ENCODE peak calls at places on chromosomes 4 and X, in nine cellular contexts. I, V, G, H, T, U, Z, S and X are unnamed samples.

GRCh38 chr4:119139822-119140252 is 4.2 kb downstream of the MYOZ2 start:
- DNase-seq in T (no peak), V (peak), Z (no peak), U (no peak), G (no peak), H (no peak), S (no peak), I (no peak), X (no peak)

GRCh38 chrX:107450823-107451509 is 1.5 kb downstream of the FRMPD3 start:
- DNase-seq in V (no peak), T (no peak), Z (no peak), S (no peak), G (no peak), H (no peak), U (no peak), I (no peak), X (no peak)

GRCh38 chr4:165326831-165327210 is 648 bp upstream of the MSMO1 start:
- DNase-seq in G (no peak), U (peak), I (peak), Z (no peak), V (peak), H (no peak), T (no peak), S (peak), X (no peak)

GRCh38 chr4:22875592-22876257 is 183.0 kb downstream of the GBA3 start:
- DNase-seq in S (no peak), I (no peak), T (no peak), H (no peak), U (no peak), Z (no peak), G (no peak), V (no peak), X (no peak)

GRCh38 chrX:9587551-9588096 is 122.8 kb downstream of the TBL1X start:
- DNase-seq in S (no peak), U (no peak), Z (no peak), H (no peak), G (no peak), I (no peak), T (no peak), V (no peak), X (no peak)

GRCh38 chr4:25299476-25300203 is 12.9 kb upstream of the ZCCHC4 start:
- DNase-seq in U (peak), Z (peak), I (peak), S (no peak), G (no peak), T (no peak), V (no peak), H (no peak), X (no peak)

GRCh38 chr4:10694151-10694825 is 9.7 kb upstream of the CLNK start:
- DNase-seq in I (no peak), G (no peak), T (no peak), V (no peak), S (no peak), U (no peak), Z (peak), H (no peak), X (no peak)

GRCh38 chr4:128347930-128348660 is 60.5 kb upstream of the PGRMC2 start:
- DNase-seq in G (no peak), Z (no peak), U (no peak), V (no peak), T (no peak), H (no peak), S (no peak), I (no peak), X (no peak)

GRCh38 chrX:5031792-5032191 is 1196.9 kb downstream of the NLGN4X start:
- DNase-seq in T (no peak), I (no peak), G (no peak), S (no peak), H (no peak), Z (no peak), U (no peak), V (no peak), X (no peak)

GRCh38 chrX:153573999-153574398 is 24.9 kb downstream of the CCNQ start:
- DNase-seq in T (no peak), G (no peak), Z (no peak), S (no peak), V (no peak), H (no peak), U (no peak), I (no peak), X (no peak)

GRCh38 chr4:144611850-144612249 is 34.1 kb upstream of the HHIP start:
- DNase-seq in T (no peak), S (no peak), Z (no peak), H (no peak), G (no peak), I (peak), U (no peak), V (peak), X (no peak)

GRCh38 chrX:103276581-103277002 is at the start of gene TCEAL5:
- DNase-seq in I (no peak), U (no peak), Z (no peak), T (no peak), S (no peak), H (no peak), G (no peak), V (no peak), X (no peak)

GRCh38 chr4:47085661-47086060 is 54.3 kb downstream of the GABRB1 start:
- DNase-seq in I (no peak), Z (no peak), S (no peak), V (no peak), H (no peak), T (no peak), U (no peak), G (no peak), X (no peak)

GRCh38 chr4:174757736-174758135 is 71.3 kb downstream of the GLRA3 start:
- DNase-seq in G (no peak), T (no peak), Z (no peak), V (no peak), I (peak), U (no peak), S (no peak), H (no peak), X (no peak)

GRCh38 chrX:100980608-100981497 is 11.3 kb downstream of the ARL13A start:
- DNase-seq in I (peak), G (no peak), S (no peak), U (peak), V (peak), T (peak), Z (no peak), H (peak), X (peak)

GRCh38 chr4:6474705-6475457 is 2.5 kb upstream of the PPP2R2C start:
- DNase-seq in V (no peak), U (no peak), S (no peak), I (no peak), Z (no peak), H (no peak), G (no peak), T (peak), X (no peak)

GRCh38 chrX:81238166-81238565 is 36.3 kb downstream of the SH3BGRL start:
- DNase-seq in U (peak), T (no peak), S (no peak), G (no peak), V (no peak), H (no peak), I (no peak), Z (no peak), X (no peak)

GRCh38 chrX:13077168-13077567 is 32.7 kb upstream of the FAM9C start:
- DNase-seq in I (peak), S (no peak), G (no peak), H (peak), V (peak), U (no peak), Z (no peak), T (no peak), X (peak)

GRCh38 chr4:158722291-158722916 is 792 bp downstream of the PPID start:
- DNase-seq in G (no peak), I (peak), V (peak), T (no peak), U (no peak), H (peak), Z (peak), S (no peak), X (no peak)

GRCh38 chr4:2806392-2807355 is 13.8 kb downstream of the SH3BP2 start:
- DNase-seq in S (no peak), V (peak), G (no peak), T (no peak), Z (no peak), I (no peak), H (no peak), U (no peak), X (peak)

GRCh38 chr4:132587626-132588025 is 561.5 kb upstream of the PCDH10 start:
- DNase-seq in G (no peak), I (peak), Z (no peak), S (no peak), T (no peak), U (no peak), H (peak), V (no peak), X (no peak)

GRCh38 chr4:147773261-147774184 is 41.6 kb downstream of the ARHGAP10 start:
- DNase-seq in V (peak), I (peak), U (peak), G (no peak), T (no peak), S (no peak), Z (no peak), H (no peak), X (no peak)

GRCh38 chr4:16442296-16442695 is 216.0 kb upstream of the TAPT1 start:
- DNase-seq in S (no peak), G (no peak), H (peak), V (no peak), Z (peak), T (no peak), I (no peak), U (no peak), X (no peak)

GRCh38 chr4:176435891-176436499 is 116.2 kb downstream of the SPCS3 start:
- DNase-seq in S (no peak), V (no peak), U (no peak), T (no peak), I (no peak), Z (no peak), H (no peak), G (no peak), X (no peak)

GRCh38 chrX:21883258-21883657 is 27.5 kb downstream of the YY2 start:
- DNase-seq in T (no peak), H (no peak), I (peak), S (no peak), Z (no peak), U (no peak), G (no peak), V (peak), X (no peak)

GRCh38 chr4:102492531-102493241 is 8.5 kb upstream of the NFKB1 start:
- DNase-seq in T (no peak), G (no peak), U (no peak), Z (no peak), H (no peak), S (no peak), I (no peak), V (no peak), X (no peak)

GRCh38 chr4:15375707-15376106 is 52.1 kb upstream of the C1QTNF7 start:
- DNase-seq in Z (no peak), S (no peak), V (peak), H (no peak), G (no peak), T (no peak), I (no peak), U (no peak), X (no peak)

GRCh38 chr4:173214661-173215060 is 46.0 kb downstream of the GALNT7 start:
- DNase-seq in Z (no peak), G (no peak), V (no peak), I (peak), S (no peak), U (no peak), T (no peak), H (peak), X (no peak)